ENCODE peak calls at places on chromosomes 16 and 17, in six cellular contexts. J is activated B cell treated with CpG ODN at 0.5 μM for 24 hours, M is left ventricle myocardium inferior, S is GM13976, Z is AG09309, B is heart right ventricle. N is an unnamed sample.

GRCh38 chr16:77850637-77851330 is 62.4 kb downstream of the VAT1L start:
- DNase-seq in J (no peak), M (no peak), S (no peak), Z (no peak), B (no peak), N (no peak)

GRCh38 chr16:49441366-49441780 is 67.8 kb downstream of the C16orf78 start:
- DNase-seq in J (peak), M (peak), S (peak), Z (no peak), B (peak), N (no peak)

GRCh38 chr17:9240659-9241370 is 219.5 kb downstream of the NTN1 start:
- DNase-seq in J (no peak), M (peak), S (no peak), Z (no peak), B (peak), N (no peak)

GRCh38 chr16:59368586-59368985 is 634.5 kb upstream of the GOT2 start:
- DNase-seq in J (no peak), M (no peak), S (no peak), Z (no peak), B (no peak), N (no peak)

GRCh38 chr17:67434061-67434525 is 57.0 kb downstream of the PITPNC1 start:
- DNase-seq in J (no peak), M (peak), S (peak), Z (no peak), B (peak), N (no peak)

GRCh38 chr17:6574689-6575595 is 18.6 kb upstream of the PITPNM3 start:
- DNase-seq in J (no peak), M (peak), S (peak), Z (no peak), B (peak), N (no peak)

GRCh38 chr17:81537343-81537855 is 9.2 kb downstream of the FSCN2 start:
- DNase-seq in J (peak), M (no peak), S (peak), Z (no peak), B (no peak), N (peak)

GRCh38 chr17:77184474-77184873 is 43.7 kb downstream of the SEC14L1 start:
- DNase-seq in J (no peak), M (no peak), S (no peak), Z (no peak), B (no peak), N (no peak)

GRCh38 chr16:70729292-70729691 is 43.4 kb upstream of the MTSS2 start:
- DNase-seq in J (no peak), M (no peak), S (no peak), Z (no peak), B (no peak), N (no peak)

GRCh38 chr17:70137451-70138230 is 31.7 kb upstream of the KCNJ2 start:
- DNase-seq in J (no peak), M (no peak), S (peak), Z (peak), B (peak), N (no peak)

GRCh38 chr17:47733414-47734288 is 615 bp downstream of the TBX21 start:
- DNase-seq in J (peak), M (no peak), S (no peak), Z (no peak), B (no peak), N (no peak)

GRCh38 chr17:3740611-3741073 is 16.9 kb downstream of the HASPIN start:
- DNase-seq in J (no peak), M (no peak), S (peak), Z (no peak), B (no peak), N (no peak)

GRCh38 chr16:78292726-78293380 is 193.4 kb downstream of the WWOX start:
- DNase-seq in J (no peak), M (no peak), S (no peak), Z (no peak), B (no peak), N (peak)

GRCh38 chr17:66829386-66829864 is 5.5 kb upstream of the CACNG5 start:
- DNase-seq in J (no peak), M (no peak), S (peak), Z (peak), B (peak), N (peak)

GRCh38 chr17:18225121-18225561 is 294 bp upstream of the LLGL1 start:
- DNase-seq in J (peak), M (peak), S (peak), Z (peak), B (peak), N (peak)

GRCh38 chr16:84194470-84195200 is 3.7 kb downstream of the ADAD2 start:
- DNase-seq in J (no peak), M (no peak), S (no peak), Z (no peak), B (no peak), N (no peak)
- TF ChIP-seq CTCF in J (no peak), M (no peak), S (no peak), Z (no peak), B (no peak), N (no peak)

DNA sequence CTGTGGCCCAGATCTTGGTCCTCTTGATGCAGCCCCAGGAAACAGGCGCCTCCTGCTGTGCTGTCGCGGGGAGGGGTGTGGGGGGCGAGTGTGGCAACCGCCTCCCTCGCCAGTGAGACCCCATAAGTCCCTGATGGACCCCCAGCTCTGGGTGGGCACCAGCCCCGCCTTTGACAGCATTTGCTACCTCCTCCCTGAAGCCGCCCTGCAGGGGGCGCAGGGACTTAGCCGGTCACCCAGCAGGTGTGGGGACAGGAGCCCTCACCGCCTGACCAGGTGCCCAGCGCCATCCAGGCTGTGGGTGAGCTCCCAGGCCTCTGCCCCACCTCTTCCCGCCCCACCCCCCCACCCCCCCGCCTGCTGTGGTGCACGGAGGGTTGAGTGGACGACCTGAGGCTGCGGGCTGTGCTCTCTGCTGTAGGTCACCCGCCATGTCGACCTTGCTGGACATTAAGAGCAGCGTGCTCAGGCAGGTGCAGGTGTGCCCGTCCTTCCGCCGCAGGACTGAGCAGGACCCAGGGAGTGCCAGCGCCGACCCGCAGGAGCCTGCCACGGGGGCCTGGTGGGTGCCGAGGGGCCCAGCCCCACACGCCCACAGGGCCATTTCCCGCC is 4.8 kb downstream of the BAIAP3 start:
- DNase-seq in J (no peak), M (no peak), S (no peak), Z (no peak), B (no peak), N (peak)
- TF ChIP-seq CTCF in J (no peak), M (peak), S (peak), Z (no peak), B (peak), N (peak)

GRCh38 chr16:2976201-2976600 is 4.0 kb downstream of the PKMYT1 start:
- DNase-seq in J (no peak), M (no peak), S (no peak), Z (no peak), B (no peak), N (no peak)
- TF ChIP-seq CTCF in J (no peak), M (no peak), S (no peak), Z (no peak), B (no peak), N (no peak)

DNA sequence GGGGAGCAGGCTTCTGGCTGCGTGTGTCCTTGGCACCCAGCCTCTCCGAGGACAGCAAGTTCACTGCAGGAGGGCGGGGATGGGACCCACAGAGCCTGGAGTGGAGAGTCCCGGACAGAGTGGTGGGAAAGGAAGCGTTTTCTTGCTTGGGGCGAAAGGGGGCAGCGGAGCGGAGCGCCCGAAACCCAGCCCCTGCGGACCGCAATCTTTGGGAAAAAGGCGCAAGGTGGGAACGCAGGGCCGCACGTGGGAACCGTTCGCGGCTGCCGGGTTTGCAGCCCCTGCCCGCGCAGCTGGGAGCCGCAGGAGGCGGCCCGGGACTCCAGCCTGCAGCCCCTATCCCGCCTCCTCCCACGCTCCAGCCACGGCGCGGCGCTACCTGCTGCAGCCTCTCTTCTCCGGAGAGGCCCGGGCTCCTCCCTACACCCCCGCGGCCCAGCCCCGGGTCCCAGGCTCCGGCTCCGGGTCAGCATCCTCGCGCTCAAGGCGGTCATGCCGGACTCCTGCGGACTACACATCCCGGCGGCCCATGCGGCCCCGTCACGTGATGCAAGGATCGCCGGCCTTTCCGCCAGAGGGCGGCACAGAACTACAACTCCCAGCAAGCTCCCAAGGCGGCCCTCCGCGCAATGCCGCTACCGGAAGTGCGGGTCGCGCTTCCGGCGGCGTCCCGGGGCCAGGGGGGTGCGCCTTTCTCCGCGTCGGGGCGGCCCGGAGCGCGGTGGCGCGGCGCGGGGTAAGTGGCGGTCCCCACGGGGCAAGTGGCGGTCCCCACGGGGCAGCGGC is at the start of the genes NTHL1 and TSC2:
- DNase-seq in J (peak), M (peak), S (peak), Z (peak), B (peak), N (peak)
- TF ChIP-seq CTCF in J (no peak), M (peak), S (peak), Z (peak), B (peak), N (peak)

GRCh38 chr17:39194985-39195524 is 2.4 kb downstream of the CACNB1 start:
- DNase-seq in J (no peak), M (no peak), S (no peak), Z (no peak), B (no peak), N (no peak)

GRCh38 chr17:39193346-39193745 is 4.1 kb downstream of the CACNB1 start:
- DNase-seq in J (no peak), M (no peak), S (no peak), Z (no peak), B (no peak), N (no peak)

GRCh38 chr17:39192901-39193300 is 4.6 kb downstream of the CACNB1 start:
- DNase-seq in J (no peak), M (no peak), S (no peak), Z (no peak), B (no peak), N (no peak)

GRCh38 chr17:39195568-39196160 is 1.8 kb downstream of the CACNB1 start:
- DNase-seq in J (no peak), M (no peak), S (no peak), Z (no peak), B (no peak), N (no peak)

DNA sequence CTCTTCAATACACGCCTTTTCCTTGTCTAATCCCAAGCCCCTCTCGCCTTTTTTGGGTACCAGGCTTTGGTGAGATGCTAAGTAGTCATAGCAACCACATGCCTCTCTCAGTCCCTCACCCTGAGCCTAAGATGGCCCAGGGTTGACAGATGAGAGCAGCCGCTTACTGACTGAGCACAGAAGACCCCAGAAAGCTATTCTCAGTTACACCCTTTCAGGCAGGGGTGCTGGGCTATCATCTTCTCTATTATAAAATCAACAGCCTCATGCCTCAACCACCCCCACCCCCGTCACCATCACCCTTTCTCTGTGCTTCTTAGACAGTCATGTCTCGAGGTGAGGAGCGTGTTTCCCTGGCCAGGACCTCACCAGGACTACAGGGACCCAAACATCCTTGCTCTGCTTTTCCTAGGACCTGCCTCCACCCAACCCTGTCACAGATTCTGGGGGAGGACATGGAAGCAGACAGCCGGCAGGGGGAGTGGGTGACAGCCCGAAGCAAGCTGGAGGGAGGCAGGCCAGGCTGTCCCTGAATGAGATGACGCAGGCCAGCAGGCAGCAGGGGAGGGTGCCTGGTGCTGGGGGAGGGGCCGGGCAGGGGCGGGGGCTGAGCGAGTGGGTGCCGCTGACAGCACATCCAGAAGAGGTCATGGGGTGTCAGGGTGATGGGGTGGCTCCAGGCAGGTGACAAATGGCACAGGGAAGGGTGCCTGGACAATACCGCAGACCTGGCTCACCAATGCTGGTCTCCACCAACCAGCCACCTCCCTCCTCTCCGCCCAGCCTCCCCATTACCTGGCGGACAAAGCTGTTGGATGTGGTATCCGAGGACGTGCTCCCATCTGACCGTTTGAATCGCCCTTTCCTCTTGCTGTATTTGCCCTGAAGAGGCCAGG is 3.1 kb downstream of the CACNB1 start:
- DNase-seq in J (no peak), M (peak), S (no peak), Z (no peak), B (peak), N (peak)
- TF ChIP-seq CTCF in J (no peak), M (peak), S (no peak), Z (peak), B (peak), N (peak)

DNA sequence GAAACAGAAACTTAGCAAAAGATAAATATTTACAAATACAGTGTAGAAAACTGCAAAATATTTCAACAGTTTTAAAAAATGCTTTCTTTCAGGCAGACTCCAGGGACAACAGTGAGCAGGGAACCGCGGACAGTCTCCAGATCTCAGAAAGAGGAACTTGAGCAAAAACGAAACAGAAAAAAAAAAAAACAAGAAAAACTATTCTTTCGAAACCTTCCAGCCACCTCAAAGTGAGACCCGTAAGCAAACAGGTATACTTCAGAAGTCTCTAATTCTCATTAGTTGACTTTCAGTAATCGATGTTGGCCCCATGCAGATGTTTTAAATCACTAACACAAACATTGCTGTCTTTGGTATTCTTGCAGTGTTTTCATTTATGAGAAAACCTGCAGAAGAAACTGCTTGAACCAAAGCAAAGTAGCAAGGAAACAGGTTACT is 15.7 kb upstream of the CCL1 start:
- DNase-seq in J (no peak), M (no peak), S (peak), Z (no peak), B (no peak), N (no peak)
- TF ChIP-seq CTCF in J (no peak), M (no peak), S (no peak), Z (no peak), B (no peak), N (no peak)

N was measured in Calu3.